ENCODE peak calls at places on chromosomes 6 and 20, in four cellular contexts. N is uterus, I is neural progenitor cell, D is aorta. O is an unnamed sample.
A peak's percentile ranks its signal among the peaks of the same experiment; 100 is the strongest.

GRCh38 chr6:93624408-93624807 is 205.0 kb upstream of the EPHA7 start:
- DNase-seq in D (no peak), N (no peak), I (peak; percentile 67), O (no peak)

GRCh38 chr20:17822039-17822438 is 122.3 kb downstream of the BANF2 start:
- DNase-seq in I (no peak), N (peak; percentile 81), D (no peak), O (peak; percentile 12)

GRCh38 chr6:98323605-98324004 is 510.8 kb upstream of the POU3F2 start:
- DNase-seq in N (no peak), I (no peak), D (no peak), O (no peak)

GRCh38 chr6:73481969-73482368 is 20.4 kb downstream of the MTO1 start:
- DNase-seq in N (no peak), D (no peak), I (no peak), O (no peak)

GRCh38 chr6:36290668-36291620 is 21.1 kb downstream of the PNPLA1 start:
- DNase-seq in D (no peak), N (no peak), I (no peak), O (peak; percentile 73)

GRCh38 chr6:150241751-150242150 is 98.9 kb downstream of the PPP1R14C start:
- DNase-seq in N (no peak), I (no peak), D (no peak), O (no peak)

GRCh38 chr20:24996449-24997195 is 4.1 kb upstream of the APMAP start:
- DNase-seq in D (no peak), I (no peak), N (no peak), O (no peak)

GRCh38 chr6:47335456-47335855 is 25.8 kb upstream of the TNFRSF21 start:
- DNase-seq in D (no peak), I (no peak), N (no peak), O (no peak)

GRCh38 chr6:97240222-97240621 is 42.8 kb downstream of the MMS22L start:
- DNase-seq in N (no peak), D (no peak), I (no peak), O (no peak)

GRCh38 chr6:38187285-38187684 is 367.8 kb downstream of the ZFAND3 start:
- DNase-seq in D (no peak), I (peak; percentile 65), N (no peak), O (no peak)

GRCh38 chr20:64265201-64265600 is 9.7 kb downstream of the PCMTD2 start:
- DNase-seq in D (no peak), N (no peak), I (no peak), O (no peak)

GRCh38 chr6:71533939-71534379 is 245.3 kb downstream of the OGFRL1 start:
- DNase-seq in D (no peak), I (no peak), N (no peak), O (no peak)

GRCh38 chr20:45959126-45959525 is 12.9 kb downstream of the ZNF335 start:
- DNase-seq in I (no peak), N (no peak), D (peak; percentile 69), O (peak; percentile 30)

GRCh38 chr6:6678185-6678671 is 89.7 kb downstream of the LY86 start:
- DNase-seq in I (no peak), D (no peak), N (no peak), O (peak; percentile 67)

GRCh38 chr20:48012401-48012974 is 227.2 kb upstream of the SULF2 start:
- DNase-seq in I (no peak), N (no peak), D (no peak), O (peak; percentile 65)

GRCh38 chr6:147930743-147931142 is 411.9 kb upstream of the SASH1 start:
- DNase-seq in D (no peak), N (no peak), I (no peak), O (no peak)

GRCh38 chr20:59737816-59738215 is 133.5 kb downstream of the PHACTR3 start:
- DNase-seq in I (no peak), D (peak; percentile 36), N (no peak), O (no peak)

GRCh38 chr6:136657629-136658028 is 107.4 kb upstream of the MAP7 start:
- DNase-seq in D (no peak), N (no peak), I (no peak), O (no peak)

GRCh38 chr6:164152611-164153010 is 738.1 kb downstream of the QKI start:
- DNase-seq in N (no peak), D (no peak), I (no peak), O (no peak)

GRCh38 chr6:184161-184695 is 108.1 kb upstream of the DUSP22 start:
- DNase-seq in N (no peak), D (no peak), I (no peak), O (no peak)

GRCh38 chr20:46253391-46253790 is 54.9 kb downstream of the CDH22 start:
- DNase-seq in I (peak; percentile 64), N (no peak), D (no peak), O (no peak)

GRCh38 chr6:5328800-5329199 is 67.5 kb downstream of the FARS2 start:
- DNase-seq in D (no peak), N (no peak), I (no peak), O (no peak)

GRCh38 chr6:125296461-125296860 is 5.3 kb downstream of the HDDC2 start:
- DNase-seq in D (no peak), I (no peak), N (no peak), O (no peak)

GRCh38 chr20:64233725-64234124 is 21.8 kb upstream of the PCMTD2 start:
- DNase-seq in D (peak; percentile 55), N (no peak), I (no peak), O (no peak)

GRCh38 chr6:94269256-94269655 is 849.9 kb upstream of the EPHA7 start:
- DNase-seq in N (no peak), D (no peak), I (no peak), O (no peak)

GRCh38 chr6:46776070-46776752 is 17.0 kb upstream of the MEP1A start:
- DNase-seq in D (no peak), I (no peak), N (no peak), O (no peak)

GRCh38 chr20:51382986-51383821 is 159.3 kb downstream of the NFATC2 start:
- DNase-seq in N (no peak), D (peak; percentile 47), I (no peak), O (no peak)

GRCh38 chr6:122484760-122485159 is 13.2 kb upstream of the SERINC1 start:
- DNase-seq in N (no peak), D (no peak), I (peak; percentile 33), O (no peak)
- H3K4me3 ChIP-seq in N (no peak overlapping the region), D (no peak overlapping the region), I (peak overlapping the region; percentile 63), O (no peak overlapping the region)

GRCh38 chr6:161074496-161075140 is 83.0 kb downstream of the MAP3K4 start:
- DNase-seq in N (no peak), D (no peak), I (peak; percentile 15), O (no peak)
- H3K4me1 ChIP-seq in N (no peaks in the 10 kb centered on the region), D (no peaks in the 10 kb centered on the region), I (no peaks in the 10 kb centered on the region), O (no peaks in the 10 kb centered on the region)

DNA sequence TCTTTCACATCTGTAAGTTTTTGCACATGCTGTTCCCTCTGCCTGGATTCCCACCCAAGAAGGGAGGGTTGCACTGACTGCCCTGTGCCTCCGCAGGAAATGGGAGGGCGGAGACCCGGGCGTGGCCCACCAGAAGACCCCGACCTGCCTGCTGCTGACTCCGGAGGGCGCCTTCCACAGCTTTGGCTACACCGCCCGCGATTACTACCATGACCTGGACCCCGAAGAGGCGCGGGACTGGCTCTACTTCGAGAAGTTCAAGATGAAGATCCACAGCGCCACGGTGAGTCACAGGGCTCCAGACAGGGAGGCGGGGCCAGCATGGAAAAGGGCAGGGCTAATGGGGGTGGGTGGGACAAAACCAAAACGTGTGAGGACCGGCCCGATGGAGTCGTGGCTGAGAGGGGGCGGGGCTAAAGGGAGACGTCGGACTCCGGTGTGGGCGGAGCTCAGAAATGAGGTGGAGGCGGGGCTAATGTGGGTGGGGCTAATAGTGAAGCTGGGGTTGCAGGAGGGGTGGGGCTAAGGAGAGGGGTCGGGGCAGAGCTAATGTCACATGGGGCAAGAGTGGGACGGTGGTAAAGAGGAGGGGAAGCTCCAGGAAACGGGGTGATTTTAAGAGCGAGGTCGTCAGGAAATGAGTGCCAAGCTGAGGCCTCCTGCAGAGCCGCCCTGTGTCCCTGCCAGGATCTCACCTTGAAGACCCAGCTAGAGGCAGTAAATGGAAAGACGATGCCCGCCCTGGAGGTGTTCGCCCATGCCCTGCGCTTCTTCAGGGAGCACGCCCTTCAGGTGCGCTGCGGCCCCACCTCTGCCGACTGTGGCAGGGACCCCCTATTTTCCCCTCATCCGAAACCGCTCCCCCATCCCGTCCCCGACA is 12.6 kb downstream of the HSPA12B start:
- DNase-seq in N (peak; percentile 67), D (no peak), I (peak; percentile 95), O (peak; percentile 70)
- H3K4me3 ChIP-seq in N (no peak overlapping the region), D (no peak overlapping the region), I (peak overlapping the region; percentile 51), O (peak overlapping the region; percentile 37)

DNA sequence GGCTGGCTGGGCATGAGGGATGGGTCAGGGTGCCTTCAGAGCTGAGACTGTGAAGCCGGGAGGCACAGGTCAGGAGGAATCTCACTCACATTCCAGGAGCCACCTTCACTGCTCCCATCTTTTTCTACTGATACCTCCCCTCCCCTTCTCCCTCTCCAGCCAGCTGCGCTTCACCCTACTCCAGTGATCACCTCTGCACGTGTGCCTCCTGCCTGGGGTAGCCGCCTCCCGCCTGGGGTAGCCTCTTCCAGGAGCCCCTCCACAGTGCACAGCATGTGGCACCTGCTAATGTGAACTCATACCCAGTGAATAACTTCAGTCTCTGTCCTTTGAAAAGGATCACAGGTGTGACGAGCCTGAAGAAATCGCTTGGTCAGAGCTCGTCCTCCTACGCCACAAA is 232.6 kb downstream of the TMEM242 start:
- DNase-seq in I (peak; percentile 51), N (no peak), D (no peak), O (no peak)
- H3K4me1 ChIP-seq in I (peaks cover 51% of the 10 kb centered on the region), N (no peaks in the 10 kb centered on the region), D (no peaks in the 10 kb centered on the region), O (no peaks in the 10 kb centered on the region)

GRCh38 chr6:13013681-13014550 is 297.3 kb downstream of the PHACTR1 start:
- DNase-seq in I (peak; percentile 64), D (peak; percentile 75), N (no peak), O (no peak)
- H3K4me3 ChIP-seq in I (peak overlapping the region; percentile 59), D (peak overlapping the region; percentile 96), N (peak overlapping the region; percentile 27), O (no peak overlapping the region)

DNA sequence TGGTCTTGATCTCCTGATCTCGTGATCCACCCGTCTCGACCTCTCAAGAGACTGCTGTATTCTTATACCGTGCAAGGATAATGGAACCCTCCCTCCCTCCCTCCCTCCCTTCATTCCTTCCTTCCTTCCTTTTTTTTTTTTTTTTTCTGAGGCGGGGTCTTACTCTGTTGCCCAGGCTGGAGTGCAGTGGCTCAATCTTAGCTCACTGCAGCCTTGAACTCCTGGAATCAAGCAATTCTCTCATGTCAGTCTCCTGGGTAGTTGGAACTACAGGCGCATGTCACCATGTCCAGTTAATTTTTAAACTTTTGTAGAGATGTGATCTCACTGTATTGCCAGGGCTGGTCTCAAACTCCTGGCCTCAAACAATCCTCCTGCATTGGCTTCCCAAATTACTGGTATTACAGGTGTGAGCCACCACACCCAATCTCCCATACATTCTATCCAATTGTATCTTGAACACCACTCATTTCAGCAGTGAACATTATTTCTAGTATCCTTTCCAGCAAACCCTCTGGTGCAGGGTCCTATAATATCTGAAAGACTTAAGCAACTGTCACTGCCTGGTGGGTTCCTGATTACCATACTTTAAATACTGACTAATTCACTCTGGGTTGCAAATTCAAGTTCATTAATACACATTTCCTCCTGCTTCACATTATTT is 210.0 kb upstream of the ZNF217 start:
- DNase-seq in I (no peak), N (no peak), D (no peak), O (no peak)
- H3K4me1 ChIP-seq in I (peaks cover 4% of the 10 kb centered on the region), N (no peaks in the 10 kb centered on the region), D (no peaks in the 10 kb centered on the region), O (peaks cover 31% of the 10 kb centered on the region)

DNA sequence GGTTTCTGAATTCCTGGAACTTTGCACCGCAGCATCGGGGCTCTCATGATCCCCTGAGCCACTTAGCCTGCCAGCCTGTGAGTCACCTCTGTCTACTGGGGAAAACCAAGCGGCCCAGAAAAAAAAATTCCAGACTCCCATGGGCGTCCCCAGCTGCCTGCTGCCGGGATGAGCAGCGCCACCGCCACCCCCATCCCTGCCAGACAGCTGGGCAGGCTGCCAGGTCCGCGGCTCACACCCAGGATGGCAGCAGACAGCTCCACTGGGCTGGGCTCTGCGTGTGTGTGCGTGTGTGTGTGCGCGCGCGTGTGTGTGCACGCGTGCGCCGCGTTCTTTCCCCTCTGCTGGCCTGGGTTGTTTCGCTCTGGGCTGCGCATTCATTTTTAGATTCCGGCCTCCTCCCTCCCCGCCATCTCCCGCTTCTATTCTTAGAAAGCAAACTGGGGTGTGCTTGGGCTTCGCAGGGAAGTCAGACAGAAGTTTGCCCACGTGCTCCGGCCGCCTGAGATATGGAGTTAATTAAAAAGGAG is 38.9 kb upstream of the PMEPA1 start:
- DNase-seq in D (peak; percentile 96), N (peak; percentile 72), I (peak; percentile 32), O (peak; percentile 94)
- H3K4me3 ChIP-seq in D (no peak overlapping the region), N (peak overlapping the region; percentile 39), I (no peak overlapping the region), O (peak overlapping the region; percentile 55)

O was measured in PC-9.